ENCODE peak calls at places on chromosome 10, in seven cellular contexts. L, W, A, D, J, Z and U are unnamed samples. For H3K27me3, the result is how much of the 10 kb centered on the place peaks cover.

GRCh38 chr10:91220954-91221696 is 662 bp downstream of the PCGF5 start:
- DNase-seq in J (peak), L (no peak), Z (peak), A (no peak), D (no peak), W (peak), U (no peak)

GRCh38 chr10:122850705-122851640 is 5.3 kb upstream of the CUZD1 start:
- DNase-seq in D (no peak), W (peak), Z (no peak), J (no peak), A (no peak), L (no peak), U (no peak)

GRCh38 chr10:5604946-5605345 is 61.4 kb downstream of the ASB13 start:
- DNase-seq in J (no peak), W (no peak), Z (no peak), L (no peak), D (no peak), A (no peak), U (no peak)

GRCh38 chr10:111035542-111035941 is 41.3 kb upstream of the ADRA2A start:
- DNase-seq in D (no peak), J (no peak), A (no peak), Z (no peak), L (no peak), W (no peak), U (no peak)

GRCh38 chr10:95048206-95048605 is 21.1 kb downstream of the CYP2C8 start:
- DNase-seq in W (no peak), L (no peak), A (no peak), Z (no peak), D (no peak), J (no peak), U (no peak)

GRCh38 chr10:74419491-74420466 is 268.8 kb downstream of the ADK start:
- DNase-seq in W (no peak), L (no peak), Z (no peak), A (no peak), D (no peak), J (no peak), U (no peak)

GRCh38 chr10:29583674-29584073 is 51.1 kb downstream of the SVIL start:
- DNase-seq in Z (no peak), W (peak), J (no peak), A (no peak), D (no peak), L (peak), U (peak)

GRCh38 chr10:77972148-77972547 is 45.6 kb upstream of the DLG5 start:
- DNase-seq in A (no peak), J (no peak), D (no peak), W (no peak), Z (no peak), L (no peak), U (no peak)

GRCh38 chr10:116827214-116827671 is 22.1 kb upstream of the ENO4 start:
- DNase-seq in W (no peak), A (no peak), J (no peak), D (no peak), Z (no peak), L (no peak), U (no peak)

GRCh38 chr10:67612577-67613537 is 83.1 kb downstream of the CTNNA3 start:
- DNase-seq in D (no peak), A (no peak), L (no peak), J (no peak), W (peak), Z (no peak), U (no peak)

GRCh38 chr10:4450981-4451501 is 375.0 kb upstream of the AKR1E2 start:
- DNase-seq in L (peak), W (peak), D (no peak), A (no peak), Z (no peak), J (no peak), U (peak)

GRCh38 chr10:77643795-77644468 is 6.3 kb upstream of the KCNMA1 start:
- DNase-seq in D (peak), W (peak), A (peak), J (no peak), Z (peak), L (peak), U (no peak)

GRCh38 chr10:95755511-95756004 is 405 bp upstream of the ENTPD1 start:
- DNase-seq in L (no peak), A (no peak), Z (peak), J (peak), W (no peak), D (peak), U (no peak)

GRCh38 chr10:80699602-80700039 is 161.9 kb downstream of the SH2D4B start:
- DNase-seq in L (peak), D (peak), Z (peak), A (peak), W (peak), J (peak), U (peak)
- TF ChIP-seq CTCF in L (peak), D (peak), Z (peak), A (peak), W (peak), J (peak), U (peak)

GRCh38 chr10:71784679-71785272 is 11.5 kb upstream of the VSIR start:
- DNase-seq in A (peak), Z (no peak), J (no peak), W (no peak), D (no peak), L (no peak), U (no peak)

GRCh38 chr10:71783917-71784678 is 10.8 kb upstream of the VSIR start:
- DNase-seq in A (peak), L (no peak), Z (no peak), J (no peak), W (no peak), D (no peak), U (no peak)

GRCh38 chr10:71780722-71781121 is 7.4 kb upstream of the VSIR start:
- DNase-seq in W (no peak), A (no peak), J (no peak), Z (no peak), D (no peak), L (no peak), U (no peak)

GRCh38 chr10:71782221-71782916 is 9.0 kb upstream of the VSIR start:
- DNase-seq in Z (no peak), J (no peak), L (no peak), W (no peak), D (no peak), A (peak), U (no peak)

GRCh38 chr10:71782917-71783490 is 9.7 kb upstream of the VSIR start:
- DNase-seq in L (no peak), Z (no peak), A (no peak), W (no peak), D (no peak), J (no peak), U (no peak)
- H3K27me3 ChIP-seq in L (under half), Z (under half), A (under half), W (under half), D (half or more), J (under half), U (under half)

GRCh38 chr10:76111986-76112825 is 680.8 kb downstream of the LRMDA start:
- DNase-seq in J (no peak), W (no peak), Z (peak), A (no peak), L (no peak), D (no peak), U (no peak)
- H3K4me3 ChIP-seq in J (peak), W (no peak), Z (peak), A (no peak), L (no peak), D (no peak), U (no peak)

GRCh38 chr10:61166065-61166464 is 222.1 kb upstream of the RHOBTB1 start:
- DNase-seq in J (no peak), A (no peak), D (no peak), W (no peak), L (no peak), Z (no peak), U (no peak)
- TF ChIP-seq CTCF in J (no peak), A (no peak), D (no peak), W (no peak), L (no peak), Z (no peak), U (no peak)

GRCh38 chr10:131748831-131749766 is 151.7 kb upstream of the PPP2R2D start:
- DNase-seq in W (no peak), Z (no peak), D (peak), A (no peak), L (no peak), J (no peak), U (no peak)
- H3K27me3 ChIP-seq in W (under half), Z (under half), D (under half), A (under half), L (half or more), J (half or more), U (under half)